ENCODE peak calls at places on chromosomes 3 and 15, in six cellular contexts. G is fibroblast of lung, H is neural progenitor cell, P is DND-41, Y is IMR-90, K is lung. J is an unnamed sample.

GRCh38 chr3:120780977-120781376 is 38.4 kb downstream of the GTF2E1 start:
- DNase-seq in G (peak; percentile 95), K (no peak), H (no peak), Y (peak; percentile 93), P (no peak), J (no peak)

GRCh38 chr15:95843241-95843851 is 487.2 kb upstream of the NR2F2 start:
- DNase-seq in Y (no peak), P (peak; percentile 27), G (peak; percentile 89), K (no peak), H (no peak), J (no peak)

GRCh38 chr3:138776961-138777360 is 57.8 kb downstream of the PIK3CB start:
- DNase-seq in K (no peak), H (no peak), G (no peak), P (no peak), Y (no peak), J (no peak)

GRCh38 chr3:52429779-52430415 is 15.0 kb downstream of the SEMA3G start:
- DNase-seq in K (no peak), P (no peak), G (peak; percentile 56), Y (peak; percentile 28), H (no peak), J (no peak)

GRCh38 chr15:82846621-82847020 is 37.2 kb downstream of the WHAMM start:
- DNase-seq in H (no peak), G (no peak), K (no peak), P (no peak), Y (no peak), J (no peak)

GRCh38 chr3:48077835-48078234 is 61.6 kb upstream of the MAP4 start:
- DNase-seq in Y (peak; percentile 31), G (peak; percentile 74), P (no peak), K (no peak), H (no peak), J (no peak)

GRCh38 chr3:52986049-52986448 is 59.8 kb downstream of the SFMBT1 start:
- DNase-seq in H (no peak), K (no peak), G (peak; percentile 63), Y (peak; percentile 77), P (no peak), J (no peak)

GRCh38 chr15:86611392-86612040 is 531.8 kb downstream of the AGBL1 start:
- DNase-seq in K (no peak), P (peak; percentile 58), H (no peak), G (peak; percentile 78), Y (no peak), J (no peak)

GRCh38 chr3:151559736-151560135 is 98.9 kb upstream of the IGSF10 start:
- DNase-seq in P (no peak), G (no peak), K (no peak), H (no peak), Y (no peak), J (no peak)

GRCh38 chr3:111915905-111916304 is 56.8 kb downstream of the PHLDB2 start:
- DNase-seq in Y (no peak), P (no peak), G (peak; percentile 77), K (no peak), H (peak; percentile 62), J (no peak)

GRCh38 chr3:147380271-147380995 is 25.9 kb downstream of the ZIC4 start:
- DNase-seq in Y (no peak), G (no peak), K (no peak), P (no peak), H (peak; percentile 57), J (no peak)

GRCh38 chr15:83248151-83248851 is 36.2 kb downstream of the BNC1 start:
- DNase-seq in G (peak; percentile 47), H (peak; percentile 82), P (peak; percentile 28), Y (peak; percentile 68), K (no peak), J (peak; percentile 42)

GRCh38 chr15:52563499-52564060 is 5.2 kb downstream of the ARPP19 start:
- DNase-seq in P (no peak), H (no peak), Y (no peak), K (no peak), G (no peak), J (no peak)

GRCh38 chr3:171650193-171650592 is 160.1 kb downstream of the PLD1 start:
- DNase-seq in G (no peak), P (no peak), K (no peak), Y (no peak), H (no peak), J (no peak)

GRCh38 chr15:57382222-57382621 is 5.9 kb downstream of the CGNL1 start:
- DNase-seq in P (no peak), Y (no peak), H (no peak), K (no peak), G (no peak), J (no peak)

GRCh38 chr3:103706671-103707070 is 1271.9 kb downstream of the ZPLD1 start:
- DNase-seq in P (no peak), K (no peak), Y (no peak), G (no peak), H (no peak), J (no peak)

GRCh38 chr15:35306361-35306981 is 221.4 kb upstream of the NANOGP8 start:
- DNase-seq in H (no peak), P (no peak), G (peak; percentile 91), K (no peak), Y (peak; percentile 76), J (no peak)

GRCh38 chr15:50353251-50353998 is 1.6 kb downstream of the GABPB1 start:
- DNase-seq in Y (peak; percentile 95), P (no peak), G (peak; percentile 93), K (no peak), H (no peak), J (peak; percentile 74)
- H3K4me1 ChIP-seq in Y (no peaks in the 10 kb centered on the region), P (peaks cover 60% of the 10 kb centered on the region), G (peaks cover 5% of the 10 kb centered on the region), K (peaks cover 25% of the 10 kb centered on the region), H (peaks cover 30% of the 10 kb centered on the region), J (peaks cover 40% of the 10 kb centered on the region)

GRCh38 chr3:136914739-136915138 is 43.0 kb upstream of the IL20RB start:
- DNase-seq in Y (no peak), K (no peak), P (no peak), H (no peak), G (no peak), J (no peak)
- H3K4me1 ChIP-seq in Y (no peaks in the 10 kb centered on the region), K (peaks cover 16% of the 10 kb centered on the region), P (peaks cover 42% of the 10 kb centered on the region), H (peaks cover 13% of the 10 kb centered on the region), G (no peaks in the 10 kb centered on the region), J (peaks cover 68% of the 10 kb centered on the region)

DNA sequence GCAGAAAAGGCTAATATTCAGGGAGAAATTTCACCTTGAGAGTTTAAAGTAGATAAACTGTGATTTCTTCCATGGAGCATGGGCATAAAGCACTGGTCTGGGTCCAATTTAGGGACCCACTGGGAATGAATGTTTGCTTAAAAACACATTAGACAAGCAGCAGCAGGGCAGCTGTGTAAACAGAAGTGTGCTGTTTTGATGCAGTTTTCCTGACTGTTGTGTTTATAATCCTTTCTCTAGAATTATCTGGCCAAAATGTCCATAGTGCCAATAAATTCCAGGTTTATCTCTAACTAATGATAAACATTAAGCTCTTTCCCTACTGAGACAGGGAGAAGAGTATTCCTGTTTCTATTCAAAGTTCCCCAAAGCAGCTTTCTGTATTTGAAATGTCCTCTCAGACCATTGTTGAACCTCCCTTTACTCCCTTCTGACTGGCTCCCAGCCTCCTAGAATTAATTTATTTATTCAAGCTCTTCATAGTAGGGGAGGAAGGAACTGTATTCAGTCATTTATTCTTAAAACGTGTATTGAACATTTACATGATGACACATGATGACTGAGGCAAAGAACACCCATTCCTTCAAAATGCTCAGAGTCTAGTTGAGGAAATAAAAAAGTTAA is 7.0 kb upstream of the TM4SF18 start:
- DNase-seq in H (no peak), K (no peak), G (peak; percentile 58), Y (peak; percentile 74), P (no peak), J (no peak)
- H3K4me1 ChIP-seq in H (peaks cover 4% of the 10 kb centered on the region), K (peaks cover 11% of the 10 kb centered on the region), G (peaks cover 11% of the 10 kb centered on the region), Y (peaks cover 14% of the 10 kb centered on the region), P (no peaks in the 10 kb centered on the region), J (no peaks in the 10 kb centered on the region)

GRCh38 chr3:46934508-46935167 is 41.9 kb downstream of the CCDC12 start:
- DNase-seq in Y (no peak), H (no peak), K (no peak), G (no peak), P (no peak), J (no peak)

GRCh38 chr3:46936733-46937250 is 39.8 kb downstream of the CCDC12 start:
- DNase-seq in K (no peak), P (no peak), G (peak; percentile 38), Y (peak; percentile 57), H (no peak), J (no peak)

GRCh38 chr3:46938118-46938517 is 38.4 kb downstream of the CCDC12 start:
- DNase-seq in G (no peak), Y (no peak), K (no peak), H (no peak), P (no peak), J (no peak)

GRCh38 chr3:46935168-46935858 is 41.2 kb downstream of the CCDC12 start:
- DNase-seq in G (peak; percentile 98), P (no peak), K (peak; percentile 83), H (peak; percentile 59), Y (peak; percentile 96), J (no peak)

GRCh38 chr3:46935989-46936620 is 40.4 kb downstream of the CCDC12 start:
- DNase-seq in H (no peak), Y (no peak), P (no peak), G (no peak), K (no peak), J (no peak)
- H3K4me1 ChIP-seq in H (peaks cover 3% of the 10 kb centered on the region), Y (peaks cover 44% of the 10 kb centered on the region), P (no peaks in the 10 kb centered on the region), G (peaks cover 48% of the 10 kb centered on the region), K (peaks cover 53% of the 10 kb centered on the region), J (peaks cover 20% of the 10 kb centered on the region)

GRCh38 chr3:69210068-69210730 is 87.8 kb upstream of the LMOD3 start:
- DNase-seq in H (no peak), K (no peak), G (no peak), Y (no peak), P (no peak), J (no peak)
- H3K4me1 ChIP-seq in H (no peaks in the 10 kb centered on the region), K (no peaks in the 10 kb centered on the region), G (no peaks in the 10 kb centered on the region), Y (no peaks in the 10 kb centered on the region), P (no peaks in the 10 kb centered on the region), J (peaks cover 9% of the 10 kb centered on the region)

GRCh38 chr3:50356553-50356952 is 2.8 kb downstream of the TMEM115 start:
- DNase-seq in P (no peak), G (no peak), Y (no peak), H (no peak), K (peak; percentile 53), J (no peak)

GRCh38 chr3:50353231-50354004 is 2.8 kb downstream of the CYB561D2 start:
- DNase-seq in Y (no peak), P (no peak), G (no peak), K (no peak), H (no peak), J (no peak)

GRCh38 chr3:50355829-50356552 is 3.3 kb downstream of the TMEM115 start:
- DNase-seq in K (no peak), Y (no peak), G (no peak), P (no peak), H (no peak), J (no peak)

GRCh38 chr3:50354186-50354764 is 3.6 kb downstream of the CYB561D2 start:
- DNase-seq in P (no peak), Y (no peak), H (no peak), K (no peak), G (no peak), J (no peak)

DNA sequence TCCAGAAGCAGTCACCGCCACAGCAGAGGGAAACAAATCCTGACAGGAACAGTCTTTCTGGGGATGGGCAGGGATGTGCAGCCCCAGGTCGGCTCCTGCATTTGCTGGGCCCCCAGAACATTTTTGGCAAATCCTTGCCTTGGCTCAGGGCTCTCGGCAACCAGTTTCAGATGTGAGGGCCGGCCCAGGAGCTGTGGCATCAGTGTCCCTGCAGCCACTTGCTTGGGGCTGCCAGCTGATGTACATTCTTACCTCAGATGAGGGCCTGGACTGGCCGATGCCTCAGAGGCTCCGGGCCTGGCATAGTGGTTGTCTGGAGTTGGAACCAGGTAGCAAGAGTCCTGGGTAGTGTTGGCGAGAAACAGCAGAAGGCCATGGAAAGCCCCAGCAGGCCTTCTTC is 4.2 kb downstream of the CYB561D2 start:
- DNase-seq in H (no peak), P (no peak), K (no peak), Y (no peak), G (no peak), J (no peak)
- H3K4me1 ChIP-seq in H (peaks cover 22% of the 10 kb centered on the region), P (peaks cover 58% of the 10 kb centered on the region), K (peaks cover 32% of the 10 kb centered on the region), Y (peaks cover 32% of the 10 kb centered on the region), G (peaks cover 17% of the 10 kb centered on the region), J (peaks cover 46% of the 10 kb centered on the region)